ENCODE peak calls at places on chromosomes 11 and 22, in five cellular contexts. T is spleen, W is psoas muscle, A is fibroblast of lung, J is thoracic aorta. D is an unnamed sample. For H3K27me3, the result is how much of the 10 kb centered on the place peaks cover.

GRCh38 chr11:2555376-2555775 is 110.6 kb downstream of the KCNQ1 start:
- DNase-seq in T (peak), J (no peak), W (peak), A (no peak), D (no peak)

GRCh38 chr11:115691030-115691429 is 186.8 kb upstream of the CADM1 start:
- DNase-seq in A (no peak), W (no peak), T (no peak), J (no peak), D (no peak)

GRCh38 chr11:61037694-61038093 is 64.6 kb upstream of the CD5 start:
- DNase-seq in J (no peak), W (no peak), T (no peak), A (peak), D (peak)

GRCh38 chr11:125489166-125489565 is 6.9 kb downstream of the FEZ1 start:
- DNase-seq in A (no peak), T (no peak), W (no peak), J (no peak), D (no peak)

GRCh38 chr11:97110376-97110775 is 720.6 kb downstream of the JRKL start:
- DNase-seq in A (no peak), W (no peak), J (no peak), T (no peak), D (peak)

GRCh38 chr11:123260511-123261211 is 65.6 kb upstream of the CLMP start:
- DNase-seq in W (no peak), A (no peak), J (no peak), T (no peak), D (peak)

GRCh38 chr11:107778839-107779517 is 67.1 kb upstream of the SLN start:
- DNase-seq in W (no peak), J (no peak), T (no peak), A (no peak), D (no peak)

GRCh38 chr11:35321532-35322320 is 97.6 kb downstream of the SLC1A2 start:
- DNase-seq in A (peak), W (peak), J (no peak), T (no peak), D (peak)

GRCh38 chr11:43664295-43664694 is 16.2 kb upstream of the HSD17B12 start:
- DNase-seq in J (no peak), T (no peak), W (no peak), A (no peak), D (no peak)

GRCh38 chr11:23311986-23312940 is 452.0 kb upstream of the CCDC179 start:
- DNase-seq in A (peak), J (no peak), T (no peak), W (no peak), D (peak)

GRCh38 chr11:35893796-35894475 is 49.9 kb upstream of the LDLRAD3 start:
- DNase-seq in J (no peak), W (peak), T (no peak), A (peak), D (peak)

GRCh38 chr11:100403817-100404216 is 283.3 kb upstream of the ARHGAP42 start:
- DNase-seq in A (peak), T (no peak), W (no peak), J (no peak), D (no peak)

GRCh38 chr11:86632499-86633269 is 39.7 kb downstream of the ME3 start:
- DNase-seq in J (peak), W (peak), A (peak), T (no peak), D (peak)

GRCh38 chr22:32020117-32020516 is 22.9 kb upstream of the SLC5A1 start:
- DNase-seq in W (no peak), T (no peak), A (peak), J (no peak), D (peak)

GRCh38 chr11:3684129-3684685 is 13.0 kb upstream of the CHRNA10 start:
- DNase-seq in T (no peak), A (no peak), J (no peak), W (no peak), D (no peak)

GRCh38 chr11:95138448-95138847 is 48.8 kb downstream of the ENDOD1 start:
- DNase-seq in W (no peak), A (no peak), J (no peak), T (no peak), D (no peak)

GRCh38 chr11:24421766-24422165 is 75.1 kb upstream of the LUZP2 start:
- DNase-seq in T (no peak), W (no peak), J (no peak), A (peak), D (peak)

GRCh38 chr11:128323381-128323780 is 264.0 kb downstream of the ETS1 start:
- DNase-seq in W (no peak), A (no peak), J (no peak), T (no peak), D (no peak)

GRCh38 chr11:30762188-30762587 is 176.0 kb upstream of the MPPED2 start:
- DNase-seq in T (no peak), A (no peak), J (no peak), W (no peak), D (no peak)

GRCh38 chr11:78420796-78421209 is 3.2 kb upstream of the GAB2 start:
- DNase-seq in T (peak), W (peak), A (peak), J (peak), D (peak)

GRCh38 chr11:117972589-117973445 is 13.4 kb upstream of the IL10RA start:
- DNase-seq in A (no peak), T (peak), W (no peak), J (no peak), D (peak)

GRCh38 chr11:70028147-70028855 is 49.8 kb upstream of the ANO1 start:
- DNase-seq in W (no peak), T (no peak), A (no peak), J (no peak), D (no peak)

GRCh38 chr22:37330200-37331033 is 48.1 kb downstream of the CYTH4 start:
- DNase-seq in J (no peak), T (no peak), A (peak), W (no peak), D (peak)

GRCh38 chr22:32482708-32483107 is 8.1 kb downstream of the FBXO7 start:
- DNase-seq in A (peak), T (no peak), W (no peak), J (no peak), D (peak)

GRCh38 chr11:125263268-125263790 is 98.8 kb downstream of the PKNOX2 start:
- DNase-seq in A (peak), W (peak), T (peak), J (peak), D (no peak)

GRCh38 chr11:129695543-129696308 is 119.9 kb upstream of the TMEM45B start:
- DNase-seq in J (no peak), T (peak), A (peak), W (peak), D (peak)

GRCh38 chr22:29617922-29618629 is 14.6 kb downstream of the NF2 start:
- DNase-seq in W (no peak), A (peak), T (no peak), J (no peak), D (peak)

GRCh38 chr11:33451364-33451763 is 194.2 kb downstream of the HIPK3 start:
- DNase-seq in T (no peak), J (no peak), W (no peak), A (no peak), D (no peak)

GRCh38 chr22:19149047-19149883 is 827 bp downstream of the GSC2 start:
- DNase-seq in T (peak), J (no peak), A (peak), W (no peak), D (no peak)

GRCh38 chr11:68855205-68855978 is 13.7 kb upstream of the CPT1A start:
- DNase-seq in J (no peak), T (peak), A (peak), W (peak), D (no peak)

GRCh38 chr22:37259540-37260029 is 15.5 kb upstream of the RAC2 start:
- DNase-seq in W (no peak), J (no peak), T (peak), A (peak), D (peak)

GRCh38 chr11:35281169-35281591 is 138.2 kb downstream of the SLC1A2 start:
- DNase-seq in W (no peak), T (no peak), A (no peak), J (no peak), D (no peak)

GRCh38 chr22:25282346-25282670 is 62.9 kb downstream of the CRYBB2 start:
- DNase-seq in A (no peak), T (no peak), J (no peak), W (no peak), D (no peak)

GRCh38 chr22:18929459-18929858 is 6.6 kb downstream of the PRODH start:
- DNase-seq in J (no peak), T (no peak), W (peak), A (no peak), D (no peak)

DNA sequence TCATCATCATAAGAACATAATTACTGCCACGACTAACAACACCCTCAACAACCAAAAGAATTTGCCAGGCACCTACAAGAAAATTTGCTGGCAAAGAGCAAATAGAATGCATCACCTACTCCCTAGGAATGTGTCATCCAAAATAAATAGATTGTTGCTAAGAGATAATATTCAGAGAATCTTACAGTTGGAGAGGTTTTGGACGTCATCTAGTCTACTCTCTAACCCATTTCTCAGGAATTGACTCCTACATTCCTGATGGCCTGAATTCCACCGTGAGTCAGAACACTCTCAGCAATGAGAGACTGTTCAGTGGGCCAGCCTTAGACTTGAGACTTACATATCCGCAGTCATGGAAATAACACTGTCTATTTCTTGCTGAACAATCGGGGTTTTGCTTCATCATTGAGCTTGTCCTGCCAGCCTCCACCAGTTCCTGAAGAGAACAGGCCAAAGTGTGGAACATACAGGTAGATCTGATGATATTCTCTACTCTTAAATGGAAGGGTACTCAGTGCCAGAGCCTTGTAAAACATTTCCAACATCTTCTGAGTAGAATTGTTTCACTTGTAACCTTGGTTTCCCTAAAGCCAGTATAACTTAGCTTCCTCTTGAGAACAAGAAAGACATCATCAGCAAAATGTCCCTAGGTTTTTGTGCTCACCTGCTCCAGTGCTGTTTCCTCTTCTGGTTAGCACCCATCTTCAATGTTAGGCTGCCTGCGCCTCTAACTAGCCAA is 8.3 kb downstream of the KIRREL3 start:
- DNase-seq in A (peak), W (no peak), T (no peak), J (no peak), D (peak)
- H3K4me3 ChIP-seq in A (peak), W (no peak), T (no peak), J (no peak), D (no peak)

GRCh38 chr11:363948-364761 is 5.1 kb upstream of the B4GALNT4 start:
- DNase-seq in A (no peak), W (no peak), T (peak), J (no peak), D (peak)
- TF ChIP-seq CTCF in A (no peak), W (no peak), T (peak), J (no peak), D (peak)

GRCh38 chr22:43244803-43245527 is 58.0 kb upstream of the TTLL12 start:
- DNase-seq in J (no peak), T (no peak), W (no peak), A (no peak), D (no peak)

GRCh38 chr22:43247546-43248260 is 60.8 kb upstream of the TTLL12 start:
- DNase-seq in T (no peak), J (no peak), W (no peak), A (no peak), D (no peak)

GRCh38 chr22:43253839-43254238 is 66.9 kb upstream of the TTLL12 start:
- DNase-seq in T (no peak), J (no peak), A (no peak), W (no peak), D (no peak)

GRCh38 chr22:43252319-43252718 is 65.4 kb upstream of the TTLL12 start:
- DNase-seq in T (no peak), W (no peak), J (no peak), A (no peak), D (no peak)

DNA sequence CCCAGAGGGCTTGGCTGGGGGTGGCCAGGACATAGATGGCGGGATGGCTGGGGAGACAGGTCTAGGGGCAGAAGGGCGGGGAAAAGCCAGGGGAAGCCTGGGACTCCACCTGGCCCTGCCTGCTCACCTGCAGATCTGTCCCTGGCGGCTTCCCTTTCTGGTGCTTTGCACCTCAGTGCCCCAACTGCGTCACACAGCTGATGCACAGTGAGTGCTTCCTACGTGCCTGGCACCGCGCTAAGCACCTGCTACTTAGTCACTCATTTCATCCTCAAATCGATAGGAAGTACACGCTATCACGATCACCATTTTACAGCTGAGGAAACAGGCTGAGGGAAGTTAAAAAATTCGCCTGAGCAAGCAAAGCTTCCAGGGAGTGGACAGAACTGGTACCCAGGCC is 62.9 kb upstream of the TTLL12 start:
- DNase-seq in A (no peak), T (no peak), J (no peak), W (no peak), D (no peak)
- H3K27me3 ChIP-seq in A (under half), T (under half), J (under half), W (under half), D (under half)

DNA sequence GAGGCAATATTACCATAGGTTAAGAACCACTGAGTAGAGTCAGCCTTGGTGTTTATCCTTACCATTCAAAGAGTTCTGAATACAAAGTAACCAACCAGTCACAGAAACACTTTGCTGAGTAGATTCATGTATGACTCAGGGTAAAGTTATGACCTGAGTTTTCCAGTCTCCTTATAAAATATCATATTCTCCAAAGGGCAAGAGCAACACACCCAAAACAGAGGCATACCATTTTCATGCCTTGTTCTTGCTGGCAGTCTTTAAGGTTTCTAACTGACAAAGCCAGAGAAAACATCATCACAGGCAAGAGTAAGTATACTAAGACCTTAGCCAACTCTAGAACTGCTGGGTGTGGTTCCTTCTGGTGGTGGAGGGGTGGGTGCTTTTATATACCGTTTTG is 3.2 kb downstream of the ATL3 start:
- DNase-seq in W (no peak), J (no peak), T (no peak), A (peak), D (peak)
- H3K4me3 ChIP-seq in W (no peak), J (peak), T (no peak), A (peak), D (no peak)

GRCh38 chr11:19906126-19906525 is 193.5 kb downstream of the NAV2 start:
- DNase-seq in A (no peak), J (no peak), W (no peak), T (no peak), D (no peak)

GRCh38 chr11:19905280-19905853 is 192.7 kb downstream of the NAV2 start:
- DNase-seq in J (no peak), W (no peak), T (no peak), A (peak), D (peak)

GRCh38 chr11:19907008-19907579 is 194.5 kb downstream of the NAV2 start:
- DNase-seq in J (no peak), A (no peak), W (no peak), T (no peak), D (no peak)

GRCh38 chr11:19907839-19908238 is 195.2 kb downstream of the NAV2 start:
- DNase-seq in A (peak), T (no peak), J (no peak), W (no peak), D (no peak)

DNA sequence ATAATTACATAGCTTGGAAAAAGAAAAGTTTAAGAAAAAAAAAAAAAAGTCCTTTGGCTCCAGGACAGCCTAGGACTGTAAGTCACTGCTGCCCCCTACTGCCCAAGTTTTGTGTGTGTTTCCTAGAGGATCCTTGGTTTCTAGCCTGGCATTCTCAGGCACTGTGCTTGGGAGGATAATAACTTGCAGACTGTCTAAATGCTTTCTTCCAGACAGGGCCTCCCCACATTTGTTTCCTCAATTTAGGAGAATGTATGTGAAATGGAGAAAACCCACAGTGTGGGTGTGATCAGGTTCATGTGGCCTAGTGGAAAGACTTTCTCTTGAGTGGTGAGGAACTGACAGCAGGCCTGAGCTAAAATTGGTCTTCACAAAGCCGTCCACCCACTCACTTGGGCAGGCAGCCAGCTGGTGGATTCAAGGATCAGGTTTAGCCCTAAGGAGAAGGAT is 191.0 kb downstream of the NAV2 start:
- DNase-seq in W (peak), T (no peak), A (peak), J (peak), D (peak)
- TF ChIP-seq CTCF in W (peak), T (peak), A (peak), J (peak), D (peak)

DNA sequence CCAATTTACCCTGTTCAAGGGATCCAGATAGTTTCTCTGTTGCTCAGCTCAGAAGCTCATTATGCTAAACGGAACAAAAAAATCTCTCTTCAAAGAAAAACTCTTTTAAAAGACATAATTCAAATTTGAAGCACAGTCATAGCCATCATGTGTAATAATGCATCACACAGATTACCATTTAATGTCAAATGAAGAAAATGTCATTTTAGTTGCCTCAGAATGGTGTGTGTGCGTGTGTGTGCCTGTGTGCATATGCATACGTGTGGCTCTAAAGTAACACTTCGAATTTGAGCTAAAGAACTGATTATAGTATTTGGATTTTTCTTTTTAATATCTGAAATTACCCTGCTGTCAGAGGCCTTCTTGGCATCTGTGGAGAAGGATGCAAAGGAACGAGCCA is 9.9 kb downstream of the TTC12 start:
- DNase-seq in J (no peak), A (no peak), W (no peak), T (no peak), D (no peak)
- H3K27me3 ChIP-seq in J (under half), A (under half), W (under half), T (under half), D (under half)

D was measured in bronchial epithelial cell.